ENCODE peak calls at places on chromosome 4, in four cellular contexts. One of them, this sample, is unnamed.

GRCh38 chr4:126223784-126224407 is 909.1 kb downstream of the FAT4 start:
- DNase-seq in GM23338: peak
- DNase-seq in fibroblast of mammary gland: peak
- DNase-seq in left lung: no peak
- DNase-seq in this sample: no peak

GRCh38 chr4:87498446-87498900 is 30.7 kb downstream of the SPARCL1 start:
- DNase-seq in GM23338: no peak
- DNase-seq in fibroblast of mammary gland: peak
- DNase-seq in left lung: no peak
- DNase-seq in this sample: no peak

GRCh38 chr4:150242820-150243458 is 164.7 kb downstream of the DCLK2 start:
- DNase-seq in GM23338: peak
- DNase-seq in fibroblast of mammary gland: peak
- DNase-seq in left lung: no peak
- DNase-seq in this sample: peak

GRCh38 chr4:156248921-156249320 is 295.3 kb upstream of the CTSO start:
- DNase-seq in GM23338: no peak
- DNase-seq in fibroblast of mammary gland: peak
- DNase-seq in left lung: no peak
- DNase-seq in this sample: no peak

GRCh38 chr4:69823481-69824186 is 36.3 kb downstream of the SULT1E1 start:
- DNase-seq in GM23338: peak
- DNase-seq in fibroblast of mammary gland: peak
- DNase-seq in left lung: no peak
- DNase-seq in this sample: peak

GRCh38 chr4:87309625-87310024 is 13.1 kb downstream of the HSD17B13 start:
- DNase-seq in GM23338: no peak
- DNase-seq in fibroblast of mammary gland: peak
- DNase-seq in left lung: no peak
- DNase-seq in this sample: no peak

GRCh38 chr4:164613761-164614277 is 140.1 kb upstream of the SMIM31 start:
- DNase-seq in GM23338: no peak
- DNase-seq in fibroblast of mammary gland: peak
- DNase-seq in left lung: no peak
- DNase-seq in this sample: no peak

GRCh38 chr4:125421547-125421946 is 106.8 kb downstream of the FAT4 start:
- DNase-seq in GM23338: no peak
- DNase-seq in fibroblast of mammary gland: no peak
- DNase-seq in left lung: no peak
- DNase-seq in this sample: no peak

GRCh38 chr4:119897260-119897659 is 169.4 kb downstream of the MAD2L1 start:
- DNase-seq in GM23338: no peak
- DNase-seq in fibroblast of mammary gland: no peak
- DNase-seq in left lung: no peak
- DNase-seq in this sample: no peak

GRCh38 chr4:57254727-57255126 is 144.5 kb upstream of the IGFBP7 start:
- DNase-seq in GM23338: no peak
- DNase-seq in fibroblast of mammary gland: no peak
- DNase-seq in left lung: no peak
- DNase-seq in this sample: no peak

GRCh38 chr4:174828845-174829701 is at the start of gene GLRA3:
- DNase-seq in GM23338: peak
- DNase-seq in fibroblast of mammary gland: peak
- DNase-seq in left lung: peak
- DNase-seq in this sample: peak

GRCh38 chr4:2492970-2493369 is 24.1 kb downstream of the RNF4 start:
- DNase-seq in GM23338: no peak
- DNase-seq in fibroblast of mammary gland: no peak
- DNase-seq in left lung: no peak
- DNase-seq in this sample: no peak

GRCh38 chr4:129064717-129065116 is 28.6 kb downstream of the SCLT1 start:
- DNase-seq in GM23338: no peak
- DNase-seq in fibroblast of mammary gland: peak
- DNase-seq in left lung: no peak
- DNase-seq in this sample: no peak

GRCh38 chr4:143441678-143442077 is 71.8 kb upstream of the SMARCA5 start:
- DNase-seq in GM23338: peak
- DNase-seq in fibroblast of mammary gland: peak
- DNase-seq in left lung: no peak
- DNase-seq in this sample: no peak

GRCh38 chr4:15756361-15756861 is 21.7 kb upstream of the CD38 start:
- DNase-seq in GM23338: no peak
- DNase-seq in fibroblast of mammary gland: peak
- DNase-seq in left lung: no peak
- DNase-seq in this sample: peak

GRCh38 chr4:37567781-37568180 is 118.4 kb downstream of the RELL1 start:
- DNase-seq in GM23338: no peak
- DNase-seq in fibroblast of mammary gland: peak
- DNase-seq in left lung: no peak
- DNase-seq in this sample: no peak

GRCh38 chr4:47686294-47686872 is 151.5 kb downstream of the CORIN start:
- DNase-seq in GM23338: peak
- DNase-seq in fibroblast of mammary gland: peak
- DNase-seq in left lung: peak
- DNase-seq in this sample: peak

GRCh38 chr4:89134775-89135319 is 23.5 kb downstream of the TIGD2 start:
- DNase-seq in GM23338: no peak
- DNase-seq in fibroblast of mammary gland: peak
- DNase-seq in left lung: no peak
- DNase-seq in this sample: no peak

GRCh38 chr4:184282251-184282713 is 64.6 kb upstream of the ENPP6 start:
- DNase-seq in GM23338: peak
- DNase-seq in fibroblast of mammary gland: no peak
- DNase-seq in left lung: no peak
- DNase-seq in this sample: peak

GRCh38 chr4:15198070-15198727 is 195.9 kb downstream of the CPEB2 start:
- DNase-seq in GM23338: peak
- DNase-seq in fibroblast of mammary gland: no peak
- DNase-seq in left lung: no peak
- DNase-seq in this sample: no peak

GRCh38 chr4:184331155-184331995 is 113.7 kb upstream of the ENPP6 start:
- DNase-seq in GM23338: no peak
- DNase-seq in fibroblast of mammary gland: no peak
- DNase-seq in left lung: no peak
- DNase-seq in this sample: no peak

GRCh38 chr4:84470204-84470785 is 28.8 kb downstream of the NKX6-1 start:
- DNase-seq in GM23338: peak
- DNase-seq in fibroblast of mammary gland: peak
- DNase-seq in left lung: no peak
- DNase-seq in this sample: peak

GRCh38 chr4:54016504-54016903 is 47.9 kb downstream of the CHIC2 start:
- DNase-seq in GM23338: no peak
- DNase-seq in fibroblast of mammary gland: no peak
- DNase-seq in left lung: no peak
- DNase-seq in this sample: no peak

GRCh38 chr4:91116861-91117260 is 989.7 kb downstream of the CCSER1 start:
- DNase-seq in GM23338: peak
- DNase-seq in fibroblast of mammary gland: peak
- DNase-seq in left lung: no peak
- DNase-seq in this sample: no peak
- TF ChIP-seq CTCF in GM23338: peak
- TF ChIP-seq CTCF in fibroblast of mammary gland: no peak
- TF ChIP-seq CTCF in left lung: no peak
- TF ChIP-seq CTCF in this sample: no peak

GRCh38 chr4:109803924-109804571 is 2.2 kb upstream of the CFI start:
- DNase-seq in GM23338: peak
- DNase-seq in fibroblast of mammary gland: peak
- DNase-seq in left lung: no peak
- DNase-seq in this sample: peak
- TF ChIP-seq CTCF in GM23338: peak
- TF ChIP-seq CTCF in fibroblast of mammary gland: peak
- TF ChIP-seq CTCF in left lung: no peak
- TF ChIP-seq CTCF in this sample: peak

GRCh38 chr4:99790796-99791617 is 25.6 kb upstream of the DAPP1 start:
- DNase-seq in GM23338: no peak
- DNase-seq in fibroblast of mammary gland: peak
- DNase-seq in left lung: no peak
- DNase-seq in this sample: no peak
- TF ChIP-seq CTCF in GM23338: no peak
- TF ChIP-seq CTCF in fibroblast of mammary gland: no peak
- TF ChIP-seq CTCF in left lung: no peak
- TF ChIP-seq CTCF in this sample: no peak

GRCh38 chr4:168514249-168514852 is 17.5 kb downstream of the PALLD start:
- DNase-seq in GM23338: peak
- DNase-seq in fibroblast of mammary gland: peak
- DNase-seq in left lung: no peak
- DNase-seq in this sample: peak
- TF ChIP-seq CTCF in GM23338: peak
- TF ChIP-seq CTCF in fibroblast of mammary gland: peak
- TF ChIP-seq CTCF in left lung: peak
- TF ChIP-seq CTCF in this sample: peak

DNA sequence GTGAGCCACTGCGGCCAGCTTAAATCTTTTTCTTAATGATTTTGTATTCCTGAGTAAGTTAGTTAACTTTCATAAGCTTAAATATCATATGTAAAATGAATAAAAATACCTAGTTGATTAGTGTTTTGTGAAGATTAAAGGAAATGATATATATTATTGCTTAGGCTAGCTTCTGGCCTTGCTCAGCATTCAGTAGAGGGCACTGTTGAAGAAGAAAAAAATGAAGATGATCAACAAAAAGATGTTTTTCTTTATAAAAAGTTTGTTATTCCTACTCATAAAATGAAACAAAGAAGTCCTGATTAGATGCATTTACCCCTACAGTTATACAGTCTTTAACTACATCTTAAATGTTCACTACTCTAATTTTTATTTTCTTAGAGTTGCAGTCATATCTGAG is 797.7 kb downstream of the RAPGEF2 start:
- DNase-seq in GM23338: no peak
- DNase-seq in fibroblast of mammary gland: no peak
- DNase-seq in left lung: no peak
- DNase-seq in this sample: no peak
- TF ChIP-seq CTCF in GM23338: peak
- TF ChIP-seq CTCF in fibroblast of mammary gland: no peak
- TF ChIP-seq CTCF in left lung: no peak
- TF ChIP-seq CTCF in this sample: no peak

GRCh38 chr4:76087007-76087769 is 12.7 kb downstream of the ART3 start:
- DNase-seq in GM23338: peak
- DNase-seq in fibroblast of mammary gland: peak
- DNase-seq in left lung: no peak
- DNase-seq in this sample: peak
- TF ChIP-seq CTCF in GM23338: peak
- TF ChIP-seq CTCF in fibroblast of mammary gland: peak
- TF ChIP-seq CTCF in left lung: no peak
- TF ChIP-seq CTCF in this sample: no peak

GRCh38 chr4:67918428-67918827 is 34.6 kb upstream of the TMPRSS11D start:
- DNase-seq in GM23338: peak
- DNase-seq in fibroblast of mammary gland: no peak
- DNase-seq in left lung: no peak
- DNase-seq in this sample: no peak
- TF ChIP-seq CTCF in GM23338: peak
- TF ChIP-seq CTCF in fibroblast of mammary gland: peak
- TF ChIP-seq CTCF in left lung: no peak
- TF ChIP-seq CTCF in this sample: no peak

GRCh38 chr4:67122029-67122428 is 423.3 kb downstream of the CENPC start:
- DNase-seq in GM23338: peak
- DNase-seq in fibroblast of mammary gland: no peak
- DNase-seq in left lung: no peak
- DNase-seq in this sample: no peak
- TF ChIP-seq CTCF in GM23338: peak
- TF ChIP-seq CTCF in fibroblast of mammary gland: peak
- TF ChIP-seq CTCF in left lung: no peak
- TF ChIP-seq CTCF in this sample: no peak

GRCh38 chr4:157808796-157809408 is 363.9 kb downstream of the GASK1B start:
- DNase-seq in GM23338: no peak
- DNase-seq in fibroblast of mammary gland: no peak
- DNase-seq in left lung: no peak
- DNase-seq in this sample: no peak

GRCh38 chr4:157804169-157804543 is 368.7 kb downstream of the GASK1B start:
- DNase-seq in GM23338: no peak
- DNase-seq in fibroblast of mammary gland: no peak
- DNase-seq in left lung: no peak
- DNase-seq in this sample: no peak

GRCh38 chr4:157803441-157804168 is 369.2 kb downstream of the GASK1B start:
- DNase-seq in GM23338: no peak
- DNase-seq in fibroblast of mammary gland: peak
- DNase-seq in left lung: no peak
- DNase-seq in this sample: no peak

GRCh38 chr4:157806176-157806575 is 366.6 kb downstream of the GASK1B start:
- DNase-seq in GM23338: no peak
- DNase-seq in fibroblast of mammary gland: no peak
- DNase-seq in left lung: no peak
- DNase-seq in this sample: no peak

GRCh38 chr4:157804986-157805385 is 367.8 kb downstream of the GASK1B start:
- DNase-seq in GM23338: peak
- DNase-seq in fibroblast of mammary gland: peak
- DNase-seq in left lung: no peak
- DNase-seq in this sample: no peak
- TF ChIP-seq CTCF in GM23338: peak
- TF ChIP-seq CTCF in fibroblast of mammary gland: peak
- TF ChIP-seq CTCF in left lung: no peak
- TF ChIP-seq CTCF in this sample: no peak

This sample was measured in activated CD8-positive, alpha-beta T cell treated with anti-CD3 and anti-CD28 coated beads for 36 hours.